ENCODE peak calls at places on chromosome 16, in eight cellular contexts. M is neuronal stem cell; L is CD8-positive, alpha-beta T cell; V is AG04450; H is GM23338; A is mesendoderm; K is brain microvascular endothelial cell; F is cardiac muscle cell. Y is an unnamed sample.

GRCh38 chr16:12349950-12350842 is 373.7 kb downstream of the SNX29 start:
- DNase-seq in M (no peak), H (no peak), L (no peak), F (no peak), V (no peak), K (no peak), A (no peak), Y (no peak)

GRCh38 chr16:86514656-86515376 is 4.5 kb downstream of the FOXF1 start:
- DNase-seq in M (peak; percentile 8), A (no peak), L (no peak), K (no peak), V (no peak), H (no peak), F (no peak), Y (no peak)

GRCh38 chr16:65702707-65703402 is 581.0 kb upstream of the CDH11 start:
- DNase-seq in K (no peak), M (no peak), F (peak; percentile 33), H (no peak), A (peak; percentile 32), V (no peak), L (no peak), Y (no peak)

GRCh38 chr16:60605176-60605575 is 1431.1 kb downstream of the CDH8 start:
- DNase-seq in A (peak; percentile 39), M (no peak), V (no peak), L (no peak), H (peak; percentile 16), F (no peak), K (no peak), Y (peak; percentile 62)

GRCh38 chr16:47033176-47033575 is 59.7 kb upstream of the DNAJA2 start:
- DNase-seq in H (no peak), M (no peak), F (no peak), L (no peak), V (no peak), K (no peak), A (no peak), Y (no peak)

GRCh38 chr16:14483819-14484385 is 146.2 kb downstream of the PARN start:
- DNase-seq in A (no peak), F (no peak), V (no peak), K (no peak), H (no peak), L (no peak), M (no peak), Y (no peak)

GRCh38 chr16:69193860-69194259 is 6.9 kb downstream of the SNTB2 start:
- DNase-seq in A (no peak), K (no peak), F (no peak), L (no peak), M (no peak), V (no peak), H (no peak), Y (no peak)

GRCh38 chr16:57648125-57648524 is 19.7 kb downstream of the ADGRG1 start:
- DNase-seq in L (no peak), V (no peak), H (no peak), M (no peak), K (no peak), F (no peak), A (no peak), Y (no peak)

GRCh38 chr16:21937387-21937829 is 15.8 kb upstream of the UQCRC2 start:
- DNase-seq in H (no peak), K (no peak), V (no peak), M (no peak), L (no peak), F (no peak), A (no peak), Y (no peak)

GRCh38 chr16:30369091-30369937 is 980 bp downstream of the TBC1D10B start:
- DNase-seq in V (no peak), F (no peak), A (no peak), K (no peak), L (no peak), H (peak; percentile 29), M (no peak), Y (no peak)

GRCh38 chr16:69049146-69049545 is 56.3 kb upstream of the HAS3 start:
- DNase-seq in K (peak; percentile 58), A (no peak), F (peak; percentile 69), L (no peak), H (no peak), V (no peak), M (no peak), Y (no peak)

GRCh38 chr16:27421961-27422740 is 20.2 kb downstream of the IL21R start:
- DNase-seq in M (no peak), K (no peak), H (no peak), L (no peak), A (no peak), F (no peak), V (no peak), Y (no peak)

GRCh38 chr16:48335961-48336360 is 49.3 kb downstream of the SIAH1 start:
- DNase-seq in A (peak; percentile 57), L (no peak), F (peak; percentile 45), K (peak; percentile 34), V (peak; percentile 81), H (peak; percentile 29), M (no peak), Y (no peak)

GRCh38 chr16:54685682-54686081 is 245.0 kb upstream of the IRX5 start:
- DNase-seq in M (no peak), F (no peak), K (no peak), V (no peak), A (no peak), H (no peak), L (no peak), Y (no peak)

GRCh38 chr16:75446416-75446815 is 13.1 kb upstream of the CFDP1 start:
- DNase-seq in L (no peak), F (no peak), K (no peak), H (no peak), M (no peak), V (no peak), A (no peak), Y (no peak)

GRCh38 chr16:1530883-1531637 is 2.4 kb upstream of the TMEM204 start:
- DNase-seq in K (no peak), L (no peak), F (peak; percentile 86), V (peak; percentile 11), A (no peak), M (no peak), H (no peak), Y (no peak)

GRCh38 chr16:55184619-55185018 is 139.4 kb upstream of the IRX6 start:
- DNase-seq in H (no peak), M (no peak), V (no peak), L (no peak), A (no peak), K (no peak), F (no peak), Y (no peak)

GRCh38 chr16:88903267-88903666 is 36.8 kb upstream of the PABPN1L start:
- DNase-seq in A (no peak), L (no peak), V (no peak), F (no peak), K (no peak), H (no peak), M (no peak), Y (no peak)

GRCh38 chr16:12303649-12304048 is 327.1 kb downstream of the SNX29 start:
- DNase-seq in M (no peak), K (no peak), A (no peak), L (no peak), H (no peak), V (no peak), F (peak; percentile 16), Y (no peak)

GRCh38 chr16:2297506-2297860 is 29.6 kb upstream of the RNPS1 start:
- DNase-seq in H (no peak), M (no peak), L (no peak), K (no peak), V (no peak), A (no peak), F (no peak), Y (no peak)

GRCh38 chr16:61611847-61612491 is 424.3 kb downstream of the CDH8 start:
- DNase-seq in V (no peak), M (no peak), L (no peak), A (no peak), K (no peak), F (no peak), H (no peak), Y (no peak)

GRCh38 chr16:53509906-53510703 is 7.1 kb upstream of the AKTIP start:
- DNase-seq in K (peak; percentile 58), V (peak; percentile 41), H (peak; percentile 84), F (peak; percentile 82), A (peak; percentile 88), L (peak; percentile 48), M (peak; percentile 69), Y (no peak)

GRCh38 chr16:4913130-4913773 is 23.7 kb downstream of the PPL start:
- DNase-seq in V (no peak), L (no peak), M (no peak), H (no peak), F (no peak), K (no peak), A (no peak), Y (no peak)

GRCh38 chr16:15975172-15975571 is 25.8 kb downstream of the ABCC1 start:
- DNase-seq in H (no peak), L (no peak), F (peak; percentile 57), K (no peak), A (no peak), V (no peak), M (no peak), Y (no peak)

GRCh38 chr16:51155901-51156810 is 5.1 kb upstream of the SALL1 start:
- DNase-seq in H (peak; percentile 67), K (no peak), A (peak; percentile 71), L (no peak), V (no peak), F (peak; percentile 45), M (no peak), Y (no peak)
- H3K27me3 ChIP-seq in H (peaks cover 69% of the 10 kb centered on the region), K (peaks cover 50% of the 10 kb centered on the region), A (no peaks in the 10 kb centered on the region), L (peaks cover 8% of the 10 kb centered on the region), V (peaks cover 17% of the 10 kb centered on the region), F (peaks cover 11% of the 10 kb centered on the region), M (no peaks in the 10 kb centered on the region), Y (peaks cover 83% of the 10 kb centered on the region)

GRCh38 chr16:82175627-82176026 is 5.6 kb upstream of the MPHOSPH6 start:
- DNase-seq in F (no peak), L (no peak), A (peak; percentile 3), V (no peak), H (no peak), K (no peak), M (no peak), Y (no peak)
- H3K27me3 ChIP-seq in F (peaks cover 92% of the 10 kb centered on the region), L (no peaks in the 10 kb centered on the region), A (peaks cover 7% of the 10 kb centered on the region), V (peaks cover 35% of the 10 kb centered on the region), H (peaks cover 16% of the 10 kb centered on the region), K (peaks cover 14% of the 10 kb centered on the region), M (peaks cover 53% of the 10 kb centered on the region), Y (peaks cover 16% of the 10 kb centered on the region)

DNA sequence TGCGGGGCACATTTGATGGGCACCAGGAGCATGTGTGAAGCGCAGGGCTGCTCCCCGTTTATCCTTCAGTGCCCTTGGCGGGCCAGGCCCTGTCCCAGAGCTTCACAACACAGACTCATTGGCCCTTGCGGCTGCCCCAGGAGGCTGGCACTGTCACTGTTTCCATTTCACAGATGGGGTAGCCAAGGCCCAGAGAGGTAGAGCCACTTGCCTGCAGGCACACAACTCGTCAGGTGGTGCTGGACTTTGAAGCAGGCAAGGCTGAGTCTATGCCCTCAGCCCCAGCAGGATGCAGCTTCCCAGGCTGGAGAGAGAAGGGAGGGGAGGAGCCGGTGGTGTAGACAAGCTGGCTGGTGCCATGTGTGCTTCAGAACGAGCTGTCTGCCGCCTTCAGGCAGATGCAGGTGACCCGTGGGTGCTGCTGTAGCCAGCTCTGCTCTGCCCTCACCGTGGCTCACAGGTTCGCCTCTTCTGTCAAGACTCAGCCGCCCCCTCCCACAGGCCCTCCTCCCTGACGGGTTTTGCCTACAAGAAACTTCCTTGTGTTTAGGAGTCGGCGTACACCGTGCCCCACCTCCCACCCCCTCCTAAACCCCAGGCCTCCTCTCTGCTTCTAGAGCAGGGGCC is 232.3 kb upstream of the CIBAR2 start:
- DNase-seq in V (no peak), M (no peak), L (no peak), K (no peak), H (no peak), A (no peak), F (no peak), Y (no peak)
- H3K27me3 ChIP-seq in V (no peaks in the 10 kb centered on the region), M (no peaks in the 10 kb centered on the region), L (no peaks in the 10 kb centered on the region), K (no peaks in the 10 kb centered on the region), H (no peaks in the 10 kb centered on the region), A (no peaks in the 10 kb centered on the region), F (no peaks in the 10 kb centered on the region), Y (no peaks in the 10 kb centered on the region)

GRCh38 chr16:71421911-71422310 is 19.9 kb downstream of the TLE7 start:
- DNase-seq in V (no peak), H (peak; percentile 81), F (no peak), K (peak; percentile 5), L (no peak), A (peak; percentile 75), M (no peak), Y (no peak)
- H3K27me3 ChIP-seq in V (peaks cover 20% of the 10 kb centered on the region), H (peaks cover 10% of the 10 kb centered on the region), F (peaks cover 33% of the 10 kb centered on the region), K (no peaks in the 10 kb centered on the region), L (no peaks in the 10 kb centered on the region), A (no peaks in the 10 kb centered on the region), M (peaks cover 29% of the 10 kb centered on the region), Y (peaks cover 7% of the 10 kb centered on the region)